ENCODE peak calls at places on chromosomes 1 and 21, in five cellular contexts. V, E, C, N and K are unnamed samples. For H3F3A, the result is how much of the 10 kb centered on the place peaks cover.

GRCh38 chr1:63892632-63893395 is 119.0 kb downstream of the ROR1 start:
- DNase-seq in V (no peak), C (peak), N (no peak), E (peak), K (peak)

GRCh38 chr1:56439610-56440264 is 139.6 kb downstream of the PLPP3 start:
- DNase-seq in C (no peak), V (peak), N (no peak), E (no peak), K (no peak)

GRCh38 chr1:169588112-169588511 is 1.8 kb upstream of the F5 start:
- DNase-seq in C (no peak), E (no peak), N (no peak), V (no peak), K (no peak)

GRCh38 chr1:222251813-222252212 is 296.1 kb downstream of the HHIPL2 start:
- DNase-seq in C (no peak), V (no peak), E (no peak), N (no peak), K (no peak)

GRCh38 chr1:168135982-168136708 is 585 bp downstream of the GPR161 start:
- DNase-seq in V (no peak), E (peak), C (no peak), N (peak), K (peak)

GRCh38 chr1:90809093-90809492 is 92.0 kb upstream of the BARHL2 start:
- DNase-seq in E (no peak), C (no peak), V (no peak), N (peak), K (no peak)

GRCh38 chr1:90802622-90803021 is 85.5 kb upstream of the BARHL2 start:
- DNase-seq in V (no peak), E (no peak), N (no peak), C (no peak), K (no peak)

GRCh38 chr1:229092377-229093257 is 178.3 kb upstream of the RAB4A start:
- DNase-seq in C (no peak), N (peak), V (peak), E (no peak), K (no peak)

GRCh38 chr1:96521994-96522760 is 199.4 kb upstream of the PTBP2 start:
- DNase-seq in C (peak), V (no peak), E (peak), N (no peak), K (peak)

GRCh38 chr1:105483436-105483835 is 1573.0 kb upstream of the PRMT6 start:
- DNase-seq in N (no peak), C (no peak), E (no peak), V (no peak), K (peak)

GRCh38 chr1:215932558-215932957 is 365.5 kb downstream of the KCTD3 start:
- DNase-seq in V (no peak), C (no peak), E (no peak), N (no peak), K (no peak)

GRCh38 chr1:179166663-179167417 is 62.6 kb downstream of the ABL2 start:
- DNase-seq in C (no peak), V (no peak), E (no peak), N (no peak), K (peak)

GRCh38 chr1:15949453-15950245 is 26.3 kb downstream of the ZBTB17 start:
- DNase-seq in C (no peak), E (no peak), V (no peak), N (peak), K (peak)

GRCh38 chr1:86753700-86754099 is 49.3 kb downstream of the SH3GLB1 start:
- DNase-seq in V (peak), N (peak), C (peak), E (peak), K (peak)

GRCh38 chr1:116409751-116410182 is 36.7 kb downstream of the ATP1A1 start:
- DNase-seq in E (no peak), V (no peak), C (no peak), N (no peak), K (peak)

GRCh38 chr1:41898191-41898713 is 20.5 kb downstream of the HIVEP3 start:
- DNase-seq in E (peak), V (peak), C (no peak), N (no peak), K (peak)

GRCh38 chr1:208159542-208160258 is 84.5 kb downstream of the PLXNA2 start:
- DNase-seq in E (no peak), N (no peak), V (no peak), C (no peak), K (peak)

GRCh38 chr21:37182222-37182621 is 84.9 kb downstream of the VPS26C start:
- DNase-seq in E (no peak), C (no peak), V (no peak), N (no peak), K (no peak)

GRCh38 chr21:34088752-34089151 is 15.4 kb downstream of the MRPS6 start:
- DNase-seq in V (no peak), C (no peak), E (no peak), N (no peak), K (no peak)

GRCh38 chr1:65235867-65236805 is 73.2 kb upstream of the DNAJC6 start:
- DNase-seq in V (peak), N (peak), C (no peak), E (peak), K (peak)

DNA sequence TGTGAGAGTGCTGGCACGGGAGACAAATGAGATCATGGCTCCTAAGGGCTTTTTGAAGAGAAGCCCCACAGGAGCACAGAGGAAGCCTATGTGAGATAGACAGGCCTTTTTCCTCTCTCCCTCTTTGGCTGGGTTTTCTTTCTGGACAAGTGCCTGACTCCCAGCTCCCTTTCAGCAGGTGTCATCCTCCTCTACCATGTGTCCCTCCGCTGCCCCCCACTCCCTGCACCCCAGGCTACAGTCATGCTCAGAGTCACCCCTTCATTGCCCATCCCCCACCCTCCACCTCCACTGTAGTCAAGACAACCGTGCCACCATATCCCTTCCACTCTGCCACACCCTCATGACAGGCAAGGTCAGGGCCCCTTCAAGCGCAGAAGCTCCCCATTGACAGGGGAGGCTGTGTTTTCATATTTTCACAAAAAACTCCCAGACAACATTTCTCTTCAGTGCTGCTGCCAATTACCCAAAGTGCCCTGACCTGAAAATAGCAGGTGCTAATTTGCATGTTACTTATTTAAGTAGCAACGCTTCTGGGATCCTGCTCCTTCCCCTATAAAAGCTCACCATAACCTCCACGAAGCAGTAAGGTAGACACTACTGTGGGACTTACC is 92.1 kb upstream of the IPO9 start:
- DNase-seq in C (no peak), V (peak), E (no peak), N (no peak), K (no peak)
- H3F3A ChIP-seq in C (under half), V (under half), E (under half), N (under half), K (half or more)

GRCh38 chr1:78142731-78143130 is 97.0 kb downstream of the GIPC2 start:
- DNase-seq in V (no peak), C (no peak), N (no peak), E (no peak), K (no peak)
- H3K4me3 ChIP-seq in V (peak), C (no peak), N (no peak), E (no peak), K (no peak)

GRCh38 chr1:235107368-235108184 is 21.1 kb downstream of the TOMM20 start:
- DNase-seq in C (no peak), N (no peak), V (no peak), E (no peak), K (no peak)

GRCh38 chr1:235105051-235106043 is 23.3 kb downstream of the TOMM20 start:
- DNase-seq in V (peak), N (no peak), E (no peak), C (no peak), K (peak)

GRCh38 chr1:235108876-235109275 is 19.8 kb downstream of the TOMM20 start:
- DNase-seq in V (no peak), E (no peak), N (no peak), C (no peak), K (no peak)

GRCh38 chr1:235106457-235106856 is 22.2 kb downstream of the TOMM20 start:
- DNase-seq in C (no peak), E (no peak), N (no peak), V (no peak), K (no peak)

GRCh38 chr1:235108185-235108593 is 20.4 kb downstream of the TOMM20 start:
- DNase-seq in C (no peak), E (no peak), V (no peak), N (no peak), K (no peak)
- H3F3A ChIP-seq in C (half or more), E (under half), V (under half), N (under half), K (half or more)

GRCh38 chr21:17139696-17140095 is 373.1 kb upstream of the CXADR start:
- DNase-seq in V (peak), C (no peak), N (no peak), E (no peak), K (peak)
- H3K4me3 ChIP-seq in V (peak), C (peak), N (no peak), E (peak), K (peak)

GRCh38 chr1:26413031-26413430 is 2.4 kb downstream of the LIN28A start:
- DNase-seq in V (no peak), E (no peak), C (no peak), N (no peak), K (no peak)
- H3F3A ChIP-seq in V (under half), E (under half), C (under half), N (half or more), K (under half)

GRCh38 chr1:164602480-164603093 is 43.6 kb downstream of the PBX1 start:
- DNase-seq in E (peak), N (peak), C (peak), V (peak), K (peak)
- H3K4me3 ChIP-seq in E (peak), N (peak), C (peak), V (peak), K (peak)

GRCh38 chr1:205452364-205452763 is 3.5 kb downstream of the BLACAT1 start:
- DNase-seq in C (no peak), V (no peak), N (no peak), E (no peak), K (no peak)

GRCh38 chr1:205451202-205451601 is 4.6 kb downstream of the BLACAT1 start:
- DNase-seq in E (no peak), N (peak), C (no peak), V (no peak), K (no peak)

GRCh38 chr1:205450448-205450847 is 5.4 kb downstream of the BLACAT1 start:
- DNase-seq in V (no peak), E (peak), C (peak), N (peak), K (no peak)

GRCh38 chr1:205452906-205453305 is 2.9 kb downstream of the BLACAT1 start:
- DNase-seq in V (no peak), E (no peak), C (no peak), N (no peak), K (no peak)

GRCh38 chr1:205451759-205452164 is 4.1 kb downstream of the BLACAT1 start:
- DNase-seq in E (no peak), V (no peak), C (no peak), N (peak), K (no peak)
- H3F3A ChIP-seq in E (under half), V (under half), C (under half), N (under half), K (under half)

DNA sequence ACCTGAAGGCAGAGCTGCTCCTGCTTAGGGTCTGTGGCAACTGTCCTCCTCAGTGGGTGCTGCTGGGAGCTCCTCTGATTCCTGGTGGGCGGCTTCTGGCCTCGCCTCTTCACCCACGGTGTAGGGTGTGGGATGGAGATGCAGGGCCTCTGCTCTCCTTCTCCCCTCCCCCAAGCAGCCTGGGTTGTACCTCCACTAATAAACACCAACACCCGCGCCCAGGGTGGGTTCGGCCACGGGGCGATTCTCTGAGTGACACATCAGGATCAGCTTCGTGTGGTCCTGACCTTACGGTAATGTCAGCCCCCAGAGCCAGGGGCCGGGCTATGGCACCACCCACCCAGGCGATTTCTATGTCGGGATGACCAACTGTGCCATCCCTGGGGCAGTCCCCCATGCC is 23.7 kb downstream of the KRTAP10-1 start:
- DNase-seq in E (no peak), V (no peak), N (no peak), C (no peak), K (no peak)
- H3K4me3 ChIP-seq in E (no peak), V (no peak), N (no peak), C (no peak), K (no peak)

DNA sequence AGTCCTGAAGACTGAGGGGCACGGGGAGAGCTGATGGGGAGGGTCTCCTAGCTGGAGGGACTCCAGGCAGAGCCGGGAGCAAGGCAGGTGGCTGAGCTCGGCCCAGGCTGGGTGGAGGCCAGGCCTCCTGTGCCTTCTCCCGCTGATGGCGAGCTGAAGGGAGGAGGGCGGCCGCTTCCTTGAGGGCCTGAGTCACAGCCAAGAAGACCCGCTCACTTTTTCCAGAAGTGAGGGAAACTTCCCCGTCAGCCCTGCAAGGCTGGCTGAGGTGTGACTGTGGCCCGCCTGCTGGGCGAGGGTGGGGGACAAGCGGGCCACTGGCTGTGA is 1.7 kb upstream of the VWA1 start:
- DNase-seq in V (no peak), E (peak), N (no peak), C (peak), K (peak)
- H3F3A ChIP-seq in V (under half), E (under half), N (under half), C (under half), K (under half)